ENCODE peak calls at places on chromosomes 2 and 18, in four cellular contexts. C is iPS DF 19.7, H is HS-5, N is germinal center. Y is an unnamed sample.

GRCh38 chr2:239465017-239466001 is 64.5 kb upstream of the HDAC4 start:
- DNase-seq in N (no peak), C (no peak), H (no peak), Y (no peak)

GRCh38 chr2:37633838-37634237 is 37.6 kb downstream of the CDC42EP3 start:
- DNase-seq in H (no peak), C (no peak), N (no peak), Y (no peak)

GRCh38 chr18:80196528-80197320 is 50.6 kb downstream of the PARD6G start:
- DNase-seq in H (no peak), N (no peak), C (no peak), Y (no peak)

GRCh38 chr2:158723921-158724802 is 71.0 kb upstream of the DAPL1 start:
- DNase-seq in N (no peak), H (no peak), C (peak), Y (no peak)

GRCh38 chr2:22867921-22868320 is 517.1 kb upstream of the KLHL29 start:
- DNase-seq in C (no peak), H (no peak), N (no peak), Y (no peak)

GRCh38 chr2:53593891-53594585 is 173.6 kb upstream of the CHAC2 start:
- DNase-seq in H (peak), C (no peak), N (no peak), Y (no peak)

GRCh38 chr2:63698825-63699548 is 110.2 kb downstream of the MDH1 start:
- DNase-seq in C (peak), H (peak), N (peak), Y (no peak)

GRCh38 chr2:20188851-20189250 is 36.1 kb downstream of the SDC1 start:
- DNase-seq in C (no peak), N (no peak), H (no peak), Y (peak)

GRCh38 chr2:13135856-13136255 is 419.1 kb downstream of the TRIB2 start:
- DNase-seq in C (no peak), N (no peak), H (no peak), Y (no peak)

GRCh38 chr2:60880633-60880987 is 764 bp upstream of the REL start:
- DNase-seq in H (no peak), C (no peak), N (no peak), Y (no peak)

GRCh38 chr2:53787255-53787910 is 539 bp downstream of the ERLEC1 start:
- DNase-seq in C (no peak), H (no peak), N (peak), Y (no peak)

GRCh38 chr2:168740360-168740759 is 62.1 kb upstream of the NOSTRIN start:
- DNase-seq in C (no peak), N (no peak), H (no peak), Y (no peak)

GRCh38 chr2:241617431-241618154 is 19.4 kb downstream of the THAP4 start:
- DNase-seq in N (peak), C (no peak), H (no peak), Y (no peak)

GRCh38 chr2:177869209-177869608 is 203.4 kb downstream of the PDE11A start:
- DNase-seq in C (no peak), H (no peak), N (no peak), Y (no peak)

GRCh38 chr2:148721991-148722777 is 77.6 kb downstream of the EPC2 start:
- DNase-seq in H (no peak), N (no peak), C (no peak), Y (no peak)

GRCh38 chr2:136362676-136363390 is 244.9 kb upstream of the CXCR4 start:
- DNase-seq in N (no peak), H (no peak), C (no peak), Y (no peak)

GRCh38 chr2:215883799-215884198 is 129.6 kb downstream of the MREG start:
- DNase-seq in H (no peak), N (no peak), C (no peak), Y (no peak)

GRCh38 chr2:99389371-99389770 is 52.2 kb downstream of the EIF5B start:
- DNase-seq in C (no peak), H (peak), N (no peak), Y (no peak)

GRCh38 chr2:41621578-41621977 is 426.2 kb upstream of the PKDCC start:
- DNase-seq in C (no peak), N (no peak), H (no peak), Y (no peak)